ENCODE peak calls at places on chromosomes 6 and 20, in ten cellular contexts. V, L, Y, I, O, M, G, K, H and W are unnamed samples.

GRCh38 chr6:108895591-108895990 is 47.4 kb downstream of the ARMC2 start:
- DNase-seq in V (no peak), L (no peak), Y (no peak), I (no peak), O (no peak), M (peak), G (no peak), K (no peak), H (no peak), W (no peak)

GRCh38 chr20:63006611-63007471 is at the start of gene BHLHE23:
- DNase-seq in V (no peak), L (peak), Y (no peak), I (peak), O (no peak), M (no peak), G (no peak), K (peak), H (no peak), W (no peak)

GRCh38 chr6:161890133-161890833 is 616.4 kb upstream of the AGPAT4 start:
- DNase-seq in V (no peak), L (no peak), Y (no peak), I (no peak), O (no peak), M (no peak), G (no peak), K (peak), H (no peak), W (no peak)

GRCh38 chr6:15079288-15079817 is 166.5 kb upstream of the JARID2 start:
- DNase-seq in V (no peak), L (no peak), Y (no peak), I (no peak), O (no peak), M (no peak), G (no peak), K (no peak), H (no peak), W (no peak)

GRCh38 chr6:1182722-1183521 is 129.0 kb upstream of the FOXQ1 start:
- DNase-seq in V (no peak), L (no peak), Y (no peak), I (no peak), O (no peak), M (no peak), G (no peak), K (no peak), H (no peak), W (no peak)

GRCh38 chr6:71466362-71466761 is 177.8 kb downstream of the OGFRL1 start:
- DNase-seq in V (no peak), L (no peak), Y (no peak), I (no peak), O (no peak), M (no peak), G (no peak), K (no peak), H (no peak), W (no peak)

GRCh38 chr20:3674995-3675900 is 6.6 kb downstream of the ADAM33 start:
- DNase-seq in V (no peak), L (no peak), Y (no peak), I (no peak), O (no peak), M (no peak), G (no peak), K (no peak), H (no peak), W (no peak)

GRCh38 chr6:145502417-145502816 is 232.9 kb downstream of the EPM2A start:
- DNase-seq in V (no peak), L (no peak), Y (no peak), I (no peak), O (no peak), M (no peak), G (no peak), K (peak), H (no peak), W (no peak)

GRCh38 chr6:84242265-84242664 is 14.8 kb upstream of the CEP162 start:
- DNase-seq in V (no peak), L (no peak), Y (no peak), I (no peak), O (no peak), M (no peak), G (no peak), K (no peak), H (no peak), W (no peak)

GRCh38 chr6:49563006-49563886 is 12.8 kb downstream of the C6orf141 start:
- DNase-seq in V (no peak), L (no peak), Y (no peak), I (no peak), O (no peak), M (no peak), G (no peak), K (no peak), H (no peak), W (no peak)

GRCh38 chr6:135145509-135145865 is 35.6 kb upstream of the MYB start:
- DNase-seq in V (no peak), L (no peak), Y (no peak), I (no peak), O (no peak), M (peak), G (no peak), K (peak), H (no peak), W (no peak)

GRCh38 chr6:42224222-42225042 is 6.8 kb upstream of the MRPS10 start:
- DNase-seq in V (no peak), L (no peak), Y (no peak), I (no peak), O (peak), M (peak), G (no peak), K (peak), H (no peak), W (no peak)

GRCh38 chr6:116461563-116462507 is 660 bp downstream of the CALHM6 start:
- DNase-seq in V (no peak), L (peak), Y (peak), I (peak), O (no peak), M (peak), G (peak), K (peak), H (peak), W (no peak)

GRCh38 chr6:157531169-157531985 is 150.4 kb downstream of the ZDHHC14 start:
- DNase-seq in V (no peak), L (no peak), Y (no peak), I (peak), O (no peak), M (no peak), G (no peak), K (no peak), H (no peak), W (no peak)

GRCh38 chr6:44920952-44921491 is 407.1 kb upstream of the RUNX2 start:
- DNase-seq in V (no peak), L (no peak), Y (peak), I (no peak), O (no peak), M (no peak), G (no peak), K (peak), H (no peak), W (no peak)

GRCh38 chr20:3158968-3159431 is 665 bp downstream of the FASTKD5 start:
- DNase-seq in V (no peak), L (no peak), Y (no peak), I (no peak), O (no peak), M (peak), G (no peak), K (no peak), H (no peak), W (no peak)